ENCODE peak calls at places on chromosome 13, in six cellular contexts. Q is HepG2, R is neural progenitor cell, B is PC-9, A is MM.1S, T is PC-3. V is an unnamed sample.

GRCh38 chr13:84243340-84243739 is 361.1 kb upstream of the SLITRK1 start:
- DNase-seq in Q (no peak), R (no peak), B (no peak), A (no peak), T (no peak), V (no peak)

GRCh38 chr13:81872581-81872980 is 1531.7 kb upstream of the SPRY2 start:
- DNase-seq in Q (peak), R (peak), B (no peak), A (peak), T (peak), V (no peak)

GRCh38 chr13:107461751-107462150 is 753.6 kb downstream of the LIG4 start:
- DNase-seq in Q (no peak), R (no peak), B (no peak), A (no peak), T (no peak), V (peak)

GRCh38 chr13:93226623-93227279 is at the start of gene GPC6:
- DNase-seq in Q (peak), R (peak), B (peak), A (peak), T (peak), V (peak)

GRCh38 chr13:59501004-59501403 is 662.7 kb downstream of the DIAPH3 start:
- DNase-seq in Q (no peak), R (no peak), B (no peak), A (no peak), T (no peak), V (no peak)

GRCh38 chr13:77397636-77398035 is 70.7 kb upstream of the MYCBP2 start:
- DNase-seq in Q (no peak), R (no peak), B (no peak), A (no peak), T (no peak), V (peak)

GRCh38 chr13:50268500-50268899 is 253.3 kb downstream of the KCNRG start:
- DNase-seq in Q (no peak), R (no peak), B (no peak), A (no peak), T (no peak), V (no peak)

GRCh38 chr13:67515895-67516294 is 285.8 kb upstream of the PCDH9 start:
- DNase-seq in Q (no peak), R (no peak), B (no peak), A (peak), T (peak), V (peak)

GRCh38 chr13:44237276-44237767 is 136.3 kb upstream of the SERP2 start:
- DNase-seq in Q (no peak), R (no peak), B (peak), A (no peak), T (peak), V (peak)

GRCh38 chr13:65959305-65959704 is 1270.8 kb downstream of the PCDH9 start:
- DNase-seq in Q (no peak), R (no peak), B (no peak), A (no peak), T (peak), V (peak)

GRCh38 chr13:76697277-76697676 is 188.9 kb downstream of the KCTD12 start:
- DNase-seq in Q (no peak), R (no peak), B (no peak), A (no peak), T (no peak), V (no peak)

GRCh38 chr13:19632915-19633339 is 532 bp upstream of the MPHOSPH8 start:
- DNase-seq in Q (no peak), R (no peak), B (no peak), A (no peak), T (no peak), V (no peak)

GRCh38 chr13:92500192-92500591 is 726.4 kb upstream of the GPC6 start:
- DNase-seq in Q (peak), R (peak), B (no peak), A (no peak), T (no peak), V (no peak)

GRCh38 chr13:70366720-70367119 is 258.5 kb upstream of the KLHL1 start:
- DNase-seq in Q (no peak), R (no peak), B (no peak), A (no peak), T (no peak), V (no peak)

GRCh38 chr13:48497669-48498068 is 35.2 kb downstream of the RCBTB2 start:
- DNase-seq in Q (no peak), R (no peak), B (no peak), A (no peak), T (no peak), V (no peak)

GRCh38 chr13:45700971-45701900 is 884 bp upstream of the CBY2 start:
- DNase-seq in Q (no peak), R (no peak), B (no peak), A (peak), T (no peak), V (no peak)

GRCh38 chr13:51729853-51730553 is 74.0 kb downstream of the DHRS12 start:
- DNase-seq in Q (peak), R (no peak), B (no peak), A (no peak), T (peak), V (peak)

GRCh38 chr13:40595693-40596092 is 70.7 kb downstream of the FOXO1 start:
- DNase-seq in Q (no peak), R (no peak), B (no peak), A (no peak), T (peak), V (peak)

GRCh38 chr13:48009298-48009697 is 8.2 kb upstream of the SUCLA2 start:
- DNase-seq in Q (peak), R (no peak), B (peak), A (no peak), T (peak), V (peak)

GRCh38 chr13:66994097-66994496 is 236.0 kb downstream of the PCDH9 start:
- DNase-seq in Q (peak), R (peak), B (no peak), A (peak), T (no peak), V (peak)

GRCh38 chr13:23433171-23434153 is at the start of gene SACS:
- DNase-seq in Q (no peak), R (peak), B (no peak), A (no peak), T (peak), V (peak)

GRCh38 chr13:94112227-94112626 is 367.3 kb downstream of the DCT start:
- DNase-seq in Q (peak), R (no peak), B (no peak), A (no peak), T (peak), V (peak)

GRCh38 chr13:100244431-100244830 is 155.5 kb downstream of the PCCA start:
- DNase-seq in Q (no peak), R (no peak), B (no peak), A (no peak), T (no peak), V (no peak)

GRCh38 chr13:100235311-100235901 is 146.5 kb downstream of the PCCA start:
- DNase-seq in Q (peak), R (peak), B (peak), A (peak), T (peak), V (peak)

GRCh38 chr13:100245099-100245498 is 156.2 kb downstream of the PCCA start:
- DNase-seq in Q (no peak), R (no peak), B (no peak), A (no peak), T (no peak), V (peak)

GRCh38 chr13:100234524-100235136 is 145.7 kb downstream of the PCCA start:
- DNase-seq in Q (peak), R (no peak), B (no peak), A (no peak), T (no peak), V (peak)

DNA sequence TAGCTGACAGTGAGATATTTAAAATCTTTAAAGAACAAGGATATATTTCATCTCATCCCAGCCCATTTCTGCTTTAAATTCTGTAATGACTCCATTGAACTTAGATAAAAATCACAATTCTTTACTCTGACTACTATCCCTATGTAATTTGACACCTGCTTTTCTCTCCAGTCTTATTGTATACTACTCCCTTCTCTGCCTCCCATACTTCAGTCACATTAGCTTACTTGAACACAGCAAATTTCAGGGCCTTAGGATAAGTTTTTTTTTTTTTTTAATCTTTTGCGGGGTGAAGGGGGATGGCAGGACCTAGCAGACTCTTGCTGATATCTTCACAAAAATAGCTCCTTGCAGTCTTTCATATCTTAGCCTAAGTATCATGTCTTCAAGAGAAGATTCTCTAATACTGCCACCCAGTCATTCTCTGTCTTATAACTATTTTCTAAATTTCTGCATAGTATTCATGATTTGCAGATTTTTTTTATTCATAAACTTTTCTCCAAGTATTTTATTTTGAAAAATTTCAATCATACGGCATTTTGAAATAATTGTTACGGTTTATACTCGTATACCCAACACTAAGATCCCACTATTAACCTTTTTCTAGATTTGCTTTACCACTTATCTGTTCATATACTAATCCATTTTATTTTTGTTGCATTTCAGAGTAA is 151.4 kb downstream of the PCCA start:
- DNase-seq in Q (no peak), R (peak), B (no peak), A (no peak), T (peak), V (peak)
- TF ChIP-seq EZH2 in Q (no peak), R (no peak), B (no peak), A (no peak), T (no peak), V (no peak)

GRCh38 chr13:112987625-112988024 is 18.6 kb downstream of the MCF2L start:
- DNase-seq in Q (no peak), R (no peak), B (no peak), A (no peak), T (no peak), V (no peak)
- TF ChIP-seq EZH2 in Q (no peak), R (no peak), B (no peak), A (no peak), T (no peak), V (no peak)

GRCh38 chr13:25372275-25373081 is 704 bp downstream of the ATP8A2 start:
- DNase-seq in Q (no peak), R (peak), B (no peak), A (no peak), T (no peak), V (no peak)
- TF ChIP-seq EZH2 in Q (no peak), R (peak), B (no peak), A (no peak), T (peak), V (peak)

GRCh38 chr13:111409413-111409812 is 89.0 kb downstream of the TEX29 start:
- DNase-seq in Q (no peak), R (no peak), B (no peak), A (no peak), T (no peak), V (no peak)

GRCh38 chr13:111410232-111411021 is 90.0 kb downstream of the TEX29 start:
- DNase-seq in Q (no peak), R (no peak), B (no peak), A (no peak), T (no peak), V (no peak)

GRCh38 chr13:111413407-111414187 is 93.2 kb downstream of the TEX29 start:
- DNase-seq in Q (no peak), R (no peak), B (no peak), A (no peak), T (no peak), V (no peak)

GRCh38 chr13:111412251-111412650 is 91.8 kb downstream of the TEX29 start:
- DNase-seq in Q (no peak), R (no peak), B (no peak), A (no peak), T (no peak), V (no peak)

GRCh38 chr13:111411186-111411858 is 90.9 kb downstream of the TEX29 start:
- DNase-seq in Q (no peak), R (peak), B (no peak), A (no peak), T (no peak), V (no peak)
- TF ChIP-seq EZH2 in Q (no peak), R (no peak), B (no peak), A (no peak), T (no peak), V (no peak)

GRCh38 chr13:36430247-36431203 is 1.8 kb upstream of the CCNA1 start:
- DNase-seq in Q (no peak), R (peak), B (no peak), A (no peak), T (no peak), V (peak)
- TF ChIP-seq EZH2 in Q (no peak), R (peak), B (no peak), A (no peak), T (no peak), V (peak)

GRCh38 chr13:35162420-35162819 is 220.3 kb downstream of the NBEA start:
- DNase-seq in Q (no peak), R (no peak), B (no peak), A (no peak), T (no peak), V (no peak)
- TF ChIP-seq EZH2 in Q (no peak), R (no peak), B (no peak), A (no peak), T (no peak), V (no peak)

GRCh38 chr13:110307697-110308376 is 753 bp downstream of the COL4A2 start:
- DNase-seq in Q (no peak), R (peak), B (no peak), A (no peak), T (no peak), V (peak)
- TF ChIP-seq EZH2 in Q (no peak), R (no peak), B (no peak), A (no peak), T (no peak), V (no peak)

GRCh38 chr13:99981115-99982020 is at the start of gene ZIC2:
- DNase-seq in Q (no peak), R (peak), B (peak), A (peak), T (peak), V (peak)
- TF ChIP-seq EZH2 in Q (no peak), R (no peak), B (no peak), A (no peak), T (no peak), V (peak)

DNA sequence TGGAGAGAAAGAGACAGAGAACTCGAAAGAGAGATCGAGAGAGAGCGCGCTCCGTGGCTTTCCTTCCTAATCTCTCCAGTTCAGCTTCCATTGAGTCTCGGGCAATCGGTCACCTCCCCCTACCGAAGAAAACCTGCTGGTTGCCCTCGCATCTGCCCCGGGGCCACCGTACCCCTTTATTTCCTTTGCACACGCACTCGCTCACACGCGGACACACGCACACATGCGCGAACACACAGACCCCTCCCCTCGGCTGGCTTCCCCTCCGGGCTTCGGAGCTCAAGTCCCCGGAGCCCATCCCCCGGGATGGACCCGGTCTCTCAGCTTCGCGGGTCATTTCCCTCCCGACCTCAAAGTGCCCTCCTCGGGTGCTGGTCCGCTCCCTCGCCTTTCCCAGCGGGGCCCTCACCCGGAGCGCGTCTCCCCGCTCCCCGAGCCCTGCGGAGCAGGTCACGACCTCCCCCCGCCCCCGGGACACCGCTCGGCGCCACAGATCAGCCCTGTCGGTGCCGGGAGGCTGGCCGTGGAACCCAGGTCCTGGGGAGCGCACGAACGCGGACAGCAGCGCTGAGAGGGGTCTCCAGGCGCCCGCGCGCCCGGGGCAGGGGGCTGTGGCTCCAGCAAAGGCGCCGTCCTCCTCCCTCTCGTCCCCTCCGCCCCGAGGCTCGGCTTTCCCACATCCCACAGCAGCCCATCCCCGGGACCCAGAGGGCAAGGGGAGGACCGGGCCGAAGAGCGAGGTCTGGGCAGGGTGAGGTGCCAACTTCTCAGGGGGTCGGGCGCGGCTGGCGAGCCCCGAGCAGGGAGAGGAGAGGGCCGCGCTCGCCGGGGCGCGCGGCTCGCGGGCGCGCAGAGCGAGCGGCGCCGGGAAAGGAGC is 1.8 kb downstream of the DACH1 start:
- DNase-seq in Q (no peak), R (peak), B (no peak), A (no peak), T (no peak), V (peak)
- TF ChIP-seq EZH2 in Q (no peak), R (no peak), B (no peak), A (no peak), T (no peak), V (no peak)

GRCh38 chr13:21672811-21673591 is 2.1 kb downstream of the FGF9 start:
- DNase-seq in Q (no peak), R (peak), B (no peak), A (no peak), T (no peak), V (no peak)

GRCh38 chr13:21671793-21672680 is 1.2 kb downstream of the FGF9 start:
- DNase-seq in Q (no peak), R (peak), B (no peak), A (peak), T (no peak), V (no peak)

GRCh38 chr13:21670883-21671792 is at the start of gene FGF9:
- DNase-seq in Q (peak), R (peak), B (no peak), A (peak), T (peak), V (peak)

GRCh38 chr13:21668665-21669599 is 1.9 kb upstream of the FGF9 start:
- DNase-seq in Q (no peak), R (peak), B (no peak), A (peak), T (no peak), V (peak)

GRCh38 chr13:21670006-21670882 is 629 bp upstream of the FGF9 start:
- DNase-seq in Q (no peak), R (peak), B (no peak), A (peak), T (no peak), V (peak)
- TF ChIP-seq EZH2 in Q (peak), R (peak), B (no peak), A (no peak), T (peak), V (no peak)

V was measured in fibroblast of lung.